ENCODE peak calls at places on chromosomes 11 and 22, in ten cellular contexts. One of them, this sample, is unnamed.

GRCh38 chr11:33339247-33339646 is 82.1 kb downstream of the HIPK3 start:
- DNase-seq in H9: no peak
- DNase-seq in CD8-positive, alpha-beta T cell: no peak
- DNase-seq in spleen: no peak
- DNase-seq in activated CD8-positive, alpha-beta T cell treated with anti-CD3 and anti-CD28 coated beads for 36 hours: no peak
- DNase-seq in AG09309: no peak
- DNase-seq in breast epithelium: no peak
- DNase-seq in mammary epithelial cell: no peak
- DNase-seq in MM.1S: no peak
- DNase-seq in neural progenitor cell: no peak
- DNase-seq in this sample: no peak

GRCh38 chr11:99589771-99590170 is 569.0 kb downstream of the CNTN5 start:
- DNase-seq in mammary epithelial cell: no peak
- DNase-seq in H9: no peak
- DNase-seq in breast epithelium: no peak
- DNase-seq in MM.1S: no peak
- DNase-seq in activated CD8-positive, alpha-beta T cell treated with anti-CD3 and anti-CD28 coated beads for 36 hours: no peak
- DNase-seq in CD8-positive, alpha-beta T cell: no peak
- DNase-seq in neural progenitor cell: no peak
- DNase-seq in spleen: no peak
- DNase-seq in AG09309: no peak
- DNase-seq in this sample: no peak

GRCh38 chr11:2754008-2754407 is 54.2 kb upstream of the KCNQ1OT1 start:
- DNase-seq in neural progenitor cell: no peak
- DNase-seq in CD8-positive, alpha-beta T cell: no peak
- DNase-seq in AG09309: no peak
- DNase-seq in spleen: peak
- DNase-seq in activated CD8-positive, alpha-beta T cell treated with anti-CD3 and anti-CD28 coated beads for 36 hours: no peak
- DNase-seq in breast epithelium: no peak
- DNase-seq in H9: no peak
- DNase-seq in MM.1S: no peak
- DNase-seq in mammary epithelial cell: no peak
- DNase-seq in this sample: no peak

GRCh38 chr11:60912851-60913550 is 957 bp upstream of the TMEM109 start:
- DNase-seq in neural progenitor cell: peak
- DNase-seq in AG09309: no peak
- DNase-seq in H9: no peak
- DNase-seq in CD8-positive, alpha-beta T cell: no peak
- DNase-seq in activated CD8-positive, alpha-beta T cell treated with anti-CD3 and anti-CD28 coated beads for 36 hours: no peak
- DNase-seq in MM.1S: no peak
- DNase-seq in spleen: peak
- DNase-seq in mammary epithelial cell: no peak
- DNase-seq in breast epithelium: peak
- DNase-seq in this sample: no peak

GRCh38 chr11:113951487-113951886 is 23.4 kb upstream of the HTR3A start:
- DNase-seq in mammary epithelial cell: no peak
- DNase-seq in CD8-positive, alpha-beta T cell: no peak
- DNase-seq in spleen: no peak
- DNase-seq in breast epithelium: no peak
- DNase-seq in neural progenitor cell: peak
- DNase-seq in AG09309: no peak
- DNase-seq in activated CD8-positive, alpha-beta T cell treated with anti-CD3 and anti-CD28 coated beads for 36 hours: no peak
- DNase-seq in MM.1S: no peak
- DNase-seq in H9: peak
- DNase-seq in this sample: no peak

GRCh38 chr11:15893080-15893492 is 463.3 kb downstream of the SOX6 start:
- DNase-seq in neural progenitor cell: no peak
- DNase-seq in CD8-positive, alpha-beta T cell: no peak
- DNase-seq in H9: no peak
- DNase-seq in mammary epithelial cell: peak
- DNase-seq in AG09309: peak
- DNase-seq in spleen: no peak
- DNase-seq in MM.1S: no peak
- DNase-seq in activated CD8-positive, alpha-beta T cell treated with anti-CD3 and anti-CD28 coated beads for 36 hours: no peak
- DNase-seq in breast epithelium: no peak
- DNase-seq in this sample: no peak

GRCh38 chr11:125625225-125625593 is 246 bp downstream of the CHEK1 start:
- DNase-seq in CD8-positive, alpha-beta T cell: no peak
- DNase-seq in neural progenitor cell: no peak
- DNase-seq in activated CD8-positive, alpha-beta T cell treated with anti-CD3 and anti-CD28 coated beads for 36 hours: no peak
- DNase-seq in H9: no peak
- DNase-seq in spleen: no peak
- DNase-seq in breast epithelium: no peak
- DNase-seq in mammary epithelial cell: no peak
- DNase-seq in MM.1S: no peak
- DNase-seq in AG09309: peak
- DNase-seq in this sample: no peak

GRCh38 chr22:29030618-29031235 is 30.9 kb downstream of the C22orf31 start:
- DNase-seq in mammary epithelial cell: peak
- DNase-seq in activated CD8-positive, alpha-beta T cell treated with anti-CD3 and anti-CD28 coated beads for 36 hours: peak
- DNase-seq in MM.1S: no peak
- DNase-seq in AG09309: peak
- DNase-seq in spleen: peak
- DNase-seq in CD8-positive, alpha-beta T cell: no peak
- DNase-seq in breast epithelium: peak
- DNase-seq in H9: peak
- DNase-seq in neural progenitor cell: peak
- DNase-seq in this sample: no peak

GRCh38 chr22:43996170-43996980 is 27.7 kb upstream of the PARVB start:
- DNase-seq in CD8-positive, alpha-beta T cell: peak
- DNase-seq in spleen: peak
- DNase-seq in breast epithelium: no peak
- DNase-seq in MM.1S: peak
- DNase-seq in AG09309: no peak
- DNase-seq in activated CD8-positive, alpha-beta T cell treated with anti-CD3 and anti-CD28 coated beads for 36 hours: peak
- DNase-seq in neural progenitor cell: no peak
- DNase-seq in mammary epithelial cell: no peak
- DNase-seq in H9: no peak
- DNase-seq in this sample: peak

GRCh38 chr11:114563077-114563476 is 3.4 kb upstream of the NXPE1 start:
- DNase-seq in neural progenitor cell: no peak
- DNase-seq in H9: no peak
- DNase-seq in mammary epithelial cell: peak
- DNase-seq in AG09309: peak
- DNase-seq in breast epithelium: no peak
- DNase-seq in activated CD8-positive, alpha-beta T cell treated with anti-CD3 and anti-CD28 coated beads for 36 hours: no peak
- DNase-seq in MM.1S: no peak
- DNase-seq in spleen: no peak
- DNase-seq in CD8-positive, alpha-beta T cell: no peak
- DNase-seq in this sample: no peak

GRCh38 chr11:134044514-134045284 is 24.2 kb upstream of the JAM3 start:
- DNase-seq in MM.1S: no peak
- DNase-seq in neural progenitor cell: no peak
- DNase-seq in AG09309: no peak
- DNase-seq in breast epithelium: no peak
- DNase-seq in mammary epithelial cell: no peak
- DNase-seq in activated CD8-positive, alpha-beta T cell treated with anti-CD3 and anti-CD28 coated beads for 36 hours: no peak
- DNase-seq in spleen: peak
- DNase-seq in H9: no peak
- DNase-seq in CD8-positive, alpha-beta T cell: no peak
- DNase-seq in this sample: no peak

GRCh38 chr11:3134651-3135490 is 30.2 kb downstream of the OSBPL5 start:
- DNase-seq in neural progenitor cell: no peak
- DNase-seq in activated CD8-positive, alpha-beta T cell treated with anti-CD3 and anti-CD28 coated beads for 36 hours: no peak
- DNase-seq in mammary epithelial cell: no peak
- DNase-seq in breast epithelium: no peak
- DNase-seq in MM.1S: no peak
- DNase-seq in H9: no peak
- DNase-seq in CD8-positive, alpha-beta T cell: no peak
- DNase-seq in spleen: peak
- DNase-seq in AG09309: no peak
- DNase-seq in this sample: no peak

GRCh38 chr22:36397081-36397766 is 9.5 kb upstream of the MYH9 start:
- DNase-seq in mammary epithelial cell: no peak
- DNase-seq in CD8-positive, alpha-beta T cell: no peak
- DNase-seq in activated CD8-positive, alpha-beta T cell treated with anti-CD3 and anti-CD28 coated beads for 36 hours: no peak
- DNase-seq in AG09309: no peak
- DNase-seq in neural progenitor cell: no peak
- DNase-seq in MM.1S: no peak
- DNase-seq in spleen: no peak
- DNase-seq in H9: no peak
- DNase-seq in breast epithelium: no peak
- DNase-seq in this sample: no peak

DNA sequence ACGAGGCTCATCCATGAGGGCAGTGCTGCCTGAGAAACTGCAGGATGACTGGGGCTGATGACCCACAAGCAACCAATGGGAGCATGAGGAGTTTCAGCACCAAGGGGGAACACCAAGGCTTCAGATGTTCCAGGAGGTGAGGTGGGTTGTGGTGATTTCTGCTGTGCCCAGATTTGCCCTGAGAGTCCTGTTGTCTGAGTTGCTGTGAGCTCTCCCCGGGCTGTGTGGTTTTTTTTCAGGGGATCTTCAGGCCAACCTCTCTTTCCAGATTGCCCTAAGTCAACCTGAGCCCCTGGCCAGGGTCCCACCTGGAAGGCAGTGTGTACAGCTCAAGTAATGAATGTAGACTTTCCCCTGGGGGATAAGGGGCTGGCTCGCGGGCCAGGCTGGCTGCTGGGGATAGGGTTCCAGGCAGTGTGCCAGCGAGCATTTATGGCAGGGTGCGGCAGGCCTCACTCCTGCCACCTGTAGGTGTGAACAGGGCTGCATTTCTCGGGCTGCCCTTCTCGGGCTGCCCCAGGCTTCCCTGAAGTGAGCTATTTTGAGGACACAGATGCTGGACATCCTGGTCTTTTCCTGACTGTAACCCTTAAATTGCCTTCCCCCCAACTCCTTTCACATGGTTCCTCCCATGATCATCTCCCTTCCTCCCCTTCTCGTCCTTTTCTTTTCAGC is 9.8 kb downstream of the SLC22A6 start:
- DNase-seq in activated CD8-positive, alpha-beta T cell treated with anti-CD3 and anti-CD28 coated beads for 36 hours: peak
- DNase-seq in H9: peak
- DNase-seq in mammary epithelial cell: no peak
- DNase-seq in spleen: no peak
- DNase-seq in breast epithelium: no peak
- DNase-seq in MM.1S: no peak
- DNase-seq in neural progenitor cell: peak
- DNase-seq in AG09309: no peak
- DNase-seq in CD8-positive, alpha-beta T cell: no peak
- DNase-seq in this sample: no peak
- TF ChIP-seq CTCF in activated CD8-positive, alpha-beta T cell treated with anti-CD3 and anti-CD28 coated beads for 36 hours: peak
- TF ChIP-seq CTCF in H9: peak
- TF ChIP-seq CTCF in mammary epithelial cell: peak
- TF ChIP-seq CTCF in spleen: no peak
- TF ChIP-seq CTCF in breast epithelium: peak
- TF ChIP-seq CTCF in MM.1S: no peak
- TF ChIP-seq CTCF in neural progenitor cell: peak
- TF ChIP-seq CTCF in AG09309: peak
- TF ChIP-seq CTCF in CD8-positive, alpha-beta T cell: no peak
- TF ChIP-seq CTCF in this sample: peak

DNA sequence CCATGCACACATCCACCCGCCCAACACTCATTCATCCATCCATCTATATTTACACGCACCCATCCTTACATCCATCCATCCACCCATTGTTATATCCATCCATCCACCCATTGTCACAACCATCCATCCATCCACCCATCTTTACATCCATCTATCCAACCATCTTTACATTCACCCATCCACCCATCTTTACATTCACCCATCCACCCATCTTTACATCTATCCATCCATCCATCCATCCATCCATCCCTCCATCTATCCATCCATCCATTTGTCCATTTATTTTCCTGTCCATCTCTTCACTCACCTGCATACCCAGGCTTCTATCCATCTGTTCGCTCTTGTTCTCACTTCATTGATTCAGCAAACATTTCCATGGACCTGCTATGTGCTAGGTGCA is 49.8 kb downstream of the SGSM1 start:
- DNase-seq in activated CD8-positive, alpha-beta T cell treated with anti-CD3 and anti-CD28 coated beads for 36 hours: no peak
- DNase-seq in CD8-positive, alpha-beta T cell: no peak
- DNase-seq in H9: no peak
- DNase-seq in spleen: no peak
- DNase-seq in mammary epithelial cell: no peak
- DNase-seq in AG09309: no peak
- DNase-seq in neural progenitor cell: no peak
- DNase-seq in MM.1S: no peak
- DNase-seq in breast epithelium: no peak
- DNase-seq in this sample: no peak
- TF ChIP-seq CTCF in activated CD8-positive, alpha-beta T cell treated with anti-CD3 and anti-CD28 coated beads for 36 hours: no peak
- TF ChIP-seq CTCF in CD8-positive, alpha-beta T cell: no peak
- TF ChIP-seq CTCF in H9: no peak
- TF ChIP-seq CTCF in spleen: no peak
- TF ChIP-seq CTCF in mammary epithelial cell: no peak
- TF ChIP-seq CTCF in AG09309: no peak
- TF ChIP-seq CTCF in neural progenitor cell: no peak
- TF ChIP-seq CTCF in MM.1S: no peak
- TF ChIP-seq CTCF in breast epithelium: no peak
- TF ChIP-seq CTCF in this sample: no peak

DNA sequence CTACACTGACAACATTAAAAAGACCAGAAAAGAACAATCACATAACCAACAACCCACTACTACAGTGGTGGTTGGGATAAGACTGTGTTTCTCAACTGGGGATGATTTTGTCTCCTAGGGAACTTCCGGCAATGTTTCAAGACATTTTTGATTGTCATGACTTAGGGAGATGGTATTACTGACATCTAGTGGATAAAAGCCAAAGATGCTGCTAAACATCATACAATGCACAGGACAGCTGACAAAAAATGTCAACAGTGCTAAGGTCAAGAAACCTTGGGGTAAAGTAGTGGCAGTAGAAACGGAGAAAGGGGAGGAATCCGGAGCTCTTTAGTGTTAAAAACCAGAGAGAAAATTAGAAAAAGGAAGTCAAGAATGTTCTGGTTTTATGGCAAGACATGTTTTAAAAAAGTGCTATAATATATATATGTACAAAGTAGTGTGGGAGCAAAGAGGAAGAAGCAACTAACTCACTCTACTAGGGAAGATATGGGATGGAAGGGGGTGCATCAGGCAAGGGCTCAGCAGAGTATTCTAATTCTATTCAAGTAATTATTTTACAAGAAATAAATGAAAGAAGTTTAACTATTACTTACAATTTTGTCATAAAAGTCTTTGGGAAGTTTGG is 37.2 kb downstream of the CKAP5 start:
- DNase-seq in activated CD8-positive, alpha-beta T cell treated with anti-CD3 and anti-CD28 coated beads for 36 hours: no peak
- DNase-seq in AG09309: peak
- DNase-seq in neural progenitor cell: no peak
- DNase-seq in spleen: no peak
- DNase-seq in breast epithelium: no peak
- DNase-seq in H9: no peak
- DNase-seq in MM.1S: peak
- DNase-seq in mammary epithelial cell: peak
- DNase-seq in CD8-positive, alpha-beta T cell: no peak
- DNase-seq in this sample: no peak
- TF ChIP-seq CTCF in activated CD8-positive, alpha-beta T cell treated with anti-CD3 and anti-CD28 coated beads for 36 hours: no peak
- TF ChIP-seq CTCF in AG09309: peak
- TF ChIP-seq CTCF in neural progenitor cell: peak
- TF ChIP-seq CTCF in spleen: no peak
- TF ChIP-seq CTCF in breast epithelium: no peak
- TF ChIP-seq CTCF in H9: peak
- TF ChIP-seq CTCF in MM.1S: peak
- TF ChIP-seq CTCF in mammary epithelial cell: peak
- TF ChIP-seq CTCF in CD8-positive, alpha-beta T cell: no peak
- TF ChIP-seq CTCF in this sample: peak

DNA sequence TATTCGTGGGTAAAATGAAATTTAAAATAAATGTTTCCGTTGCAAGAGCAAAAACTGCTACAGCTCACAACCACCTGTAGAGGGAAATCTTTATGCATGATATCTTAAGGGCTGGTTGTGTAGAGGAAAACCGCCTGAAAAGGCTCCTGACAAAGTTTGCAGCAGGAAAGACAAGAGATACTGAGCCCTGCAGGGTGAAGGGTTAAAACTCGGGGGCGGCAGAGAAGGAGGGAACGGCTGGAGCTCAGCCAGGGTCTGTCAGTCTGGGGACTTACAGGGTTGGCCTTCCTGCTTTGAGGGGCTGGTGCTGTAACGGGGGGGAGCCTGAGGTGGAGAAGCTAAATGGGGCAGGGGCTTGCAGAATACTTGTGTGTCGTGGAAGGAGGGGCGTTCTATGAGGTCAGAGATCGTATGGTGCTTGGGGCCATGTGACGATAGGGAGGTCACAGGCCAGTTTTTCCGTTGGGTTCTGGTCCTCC is 122.9 kb upstream of the HSD17B12 start:
- DNase-seq in AG09309: no peak
- DNase-seq in breast epithelium: no peak
- DNase-seq in neural progenitor cell: peak
- DNase-seq in H9: peak
- DNase-seq in spleen: no peak
- DNase-seq in MM.1S: no peak
- DNase-seq in CD8-positive, alpha-beta T cell: no peak
- DNase-seq in activated CD8-positive, alpha-beta T cell treated with anti-CD3 and anti-CD28 coated beads for 36 hours: no peak
- DNase-seq in mammary epithelial cell: no peak
- DNase-seq in this sample: no peak
- TF ChIP-seq CTCF in AG09309: peak
- TF ChIP-seq CTCF in breast epithelium: no peak
- TF ChIP-seq CTCF in neural progenitor cell: peak
- TF ChIP-seq CTCF in H9: peak
- TF ChIP-seq CTCF in spleen: no peak
- TF ChIP-seq CTCF in MM.1S: no peak
- TF ChIP-seq CTCF in CD8-positive, alpha-beta T cell: no peak
- TF ChIP-seq CTCF in activated CD8-positive, alpha-beta T cell treated with anti-CD3 and anti-CD28 coated beads for 36 hours: no peak
- TF ChIP-seq CTCF in mammary epithelial cell: peak
- TF ChIP-seq CTCF in this sample: peak